ENCODE peak calls at places on chromosomes 11 and 22, in six cellular contexts. One of them, this sample, is unnamed.
A peak's percentile ranks its signal among the peaks of the same experiment; 100 is the strongest.

GRCh38 chr11:73258104-73258684 is 13.9 kb upstream of the P2RY6 start:
- DNase-seq in endodermal cell: peak; percentile 41
- DNase-seq in kidney: no peak
- DNase-seq in heart right ventricle: no peak
- DNase-seq in ovary: no peak
- DNase-seq in AG09309: no peak
- DNase-seq in this sample: no peak

GRCh38 chr22:22181515-22181959 is 63.0 kb upstream of the VPREB1 start:
- DNase-seq in endodermal cell: no peak
- DNase-seq in kidney: no peak
- DNase-seq in heart right ventricle: no peak
- DNase-seq in ovary: no peak
- DNase-seq in AG09309: no peak
- DNase-seq in this sample: no peak

GRCh38 chr11:12724301-12725046 is 50.3 kb downstream of the TEAD1 start:
- DNase-seq in endodermal cell: peak; percentile 93
- DNase-seq in kidney: peak; percentile 88
- DNase-seq in heart right ventricle: peak; percentile 80
- DNase-seq in ovary: peak; percentile 85
- DNase-seq in AG09309: no peak
- DNase-seq in this sample: peak; percentile 73

GRCh38 chr11:35151241-35151640 is 12.3 kb downstream of the CD44 start:
- DNase-seq in endodermal cell: no peak
- DNase-seq in kidney: no peak
- DNase-seq in heart right ventricle: no peak
- DNase-seq in ovary: no peak
- DNase-seq in AG09309: no peak
- DNase-seq in this sample: peak; percentile 61

GRCh38 chr11:69287968-69288882 is 5.7 kb upstream of the MYEOV start:
- DNase-seq in endodermal cell: no peak
- DNase-seq in kidney: peak; percentile 60
- DNase-seq in heart right ventricle: no peak
- DNase-seq in ovary: no peak
- DNase-seq in AG09309: no peak
- DNase-seq in this sample: no peak

GRCh38 chr11:132466983-132467382 is 1065.3 kb downstream of the OPCML start:
- DNase-seq in endodermal cell: peak; percentile 60
- DNase-seq in kidney: no peak
- DNase-seq in heart right ventricle: no peak
- DNase-seq in ovary: no peak
- DNase-seq in AG09309: no peak
- DNase-seq in this sample: no peak

GRCh38 chr22:48199667-48200066 is 1437.2 kb downstream of the TBC1D22A start:
- DNase-seq in endodermal cell: no peak
- DNase-seq in kidney: no peak
- DNase-seq in heart right ventricle: no peak
- DNase-seq in ovary: no peak
- DNase-seq in AG09309: no peak
- DNase-seq in this sample: no peak

GRCh38 chr22:49678137-49678841 is 149.4 kb downstream of the BRD1 start:
- DNase-seq in endodermal cell: peak; percentile 31
- DNase-seq in kidney: peak; percentile 54
- DNase-seq in heart right ventricle: no peak
- DNase-seq in ovary: no peak
- DNase-seq in AG09309: no peak
- DNase-seq in this sample: no peak

GRCh38 chr11:125351045-125351867 is 144.8 kb downstream of the FEZ1 start:
- DNase-seq in endodermal cell: peak; percentile 58
- DNase-seq in kidney: no peak
- DNase-seq in heart right ventricle: no peak
- DNase-seq in ovary: no peak
- DNase-seq in AG09309: no peak
- DNase-seq in this sample: no peak

GRCh38 chr11:2801711-2802388 is 83.7 kb downstream of the CDKN1C start:
- DNase-seq in endodermal cell: peak; percentile 12
- DNase-seq in kidney: peak; percentile 53
- DNase-seq in heart right ventricle: no peak
- DNase-seq in ovary: peak; percentile 19
- DNase-seq in AG09309: no peak
- DNase-seq in this sample: no peak

GRCh38 chr11:1640076-1640946 is 10.7 kb downstream of the KRTAP5-5 start:
- DNase-seq in endodermal cell: peak; percentile 90
- DNase-seq in kidney: peak; percentile 71
- DNase-seq in heart right ventricle: no peak
- DNase-seq in ovary: no peak
- DNase-seq in AG09309: no peak
- DNase-seq in this sample: no peak

GRCh38 chr22:44147821-44148574 is 32.7 kb upstream of the PARVG start:
- DNase-seq in endodermal cell: peak; percentile 97
- DNase-seq in kidney: no peak
- DNase-seq in heart right ventricle: no peak
- DNase-seq in ovary: no peak
- DNase-seq in AG09309: peak; percentile 31
- DNase-seq in this sample: peak; percentile 74

GRCh38 chr11:61712301-61712700 is 32.1 kb downstream of the DAGLA start:
- DNase-seq in endodermal cell: no peak
- DNase-seq in kidney: no peak
- DNase-seq in heart right ventricle: no peak
- DNase-seq in ovary: no peak
- DNase-seq in AG09309: no peak
- DNase-seq in this sample: no peak

GRCh38 chr11:6204708-6205107 is 649 bp upstream of the C11orf42 start:
- DNase-seq in endodermal cell: no peak
- DNase-seq in kidney: no peak
- DNase-seq in heart right ventricle: no peak
- DNase-seq in ovary: no peak
- DNase-seq in AG09309: no peak
- DNase-seq in this sample: no peak

GRCh38 chr11:113675565-113675964 is 30.5 kb downstream of the TMPRSS5 start:
- DNase-seq in endodermal cell: peak; percentile 26
- DNase-seq in kidney: no peak
- DNase-seq in heart right ventricle: no peak
- DNase-seq in ovary: no peak
- DNase-seq in AG09309: no peak
- DNase-seq in this sample: no peak

GRCh38 chr11:96279018-96279417 is 64.0 kb downstream of the MAML2 start:
- DNase-seq in endodermal cell: no peak
- DNase-seq in kidney: no peak
- DNase-seq in heart right ventricle: no peak
- DNase-seq in ovary: no peak
- DNase-seq in AG09309: no peak
- DNase-seq in this sample: no peak

GRCh38 chr22:40449676-40450035 is 79.3 kb downstream of the SGSM3 start:
- DNase-seq in endodermal cell: no peak
- DNase-seq in kidney: no peak
- DNase-seq in heart right ventricle: no peak
- DNase-seq in ovary: no peak
- DNase-seq in AG09309: peak; percentile 29
- DNase-seq in this sample: peak; percentile 81

GRCh38 chr11:27621440-27622161 is 78.7 kb downstream of the BDNF start:
- DNase-seq in endodermal cell: no peak
- DNase-seq in kidney: no peak
- DNase-seq in heart right ventricle: peak; percentile 24
- DNase-seq in ovary: peak; percentile 10
- DNase-seq in AG09309: no peak
- DNase-seq in this sample: peak; percentile 78

GRCh38 chr11:73652856-73653559 is 6.6 kb downstream of the PLEKHB1 start:
- DNase-seq in endodermal cell: no peak
- DNase-seq in kidney: no peak
- DNase-seq in heart right ventricle: no peak
- DNase-seq in ovary: no peak
- DNase-seq in AG09309: no peak
- DNase-seq in this sample: no peak

GRCh38 chr22:19825904-19826618 is 28.6 kb downstream of the GNB1L start:
- DNase-seq in endodermal cell: peak; percentile 5
- DNase-seq in kidney: no peak
- DNase-seq in heart right ventricle: no peak
- DNase-seq in ovary: no peak
- DNase-seq in AG09309: no peak
- DNase-seq in this sample: no peak

GRCh38 chr11:34358258-34358665 is 452 bp upstream of the ABTB2 start:
- DNase-seq in endodermal cell: no peak
- DNase-seq in kidney: peak; percentile 88
- DNase-seq in heart right ventricle: peak; percentile 38
- DNase-seq in ovary: peak; percentile 77
- DNase-seq in AG09309: no peak
- DNase-seq in this sample: peak; percentile 37

GRCh38 chr22:48651981-48652538 is 1175.6 kb downstream of the BRD1 start:
- DNase-seq in endodermal cell: no peak
- DNase-seq in kidney: no peak
- DNase-seq in heart right ventricle: no peak
- DNase-seq in ovary: no peak
- DNase-seq in AG09309: no peak
- DNase-seq in this sample: no peak

GRCh38 chr11:62539238-62539925 is 7.2 kb downstream of the AHNAK start:
- DNase-seq in endodermal cell: peak; percentile 59
- DNase-seq in kidney: peak; percentile 94
- DNase-seq in heart right ventricle: peak; percentile 58
- DNase-seq in ovary: peak; percentile 85
- DNase-seq in AG09309: peak; percentile 74
- DNase-seq in this sample: peak; percentile 88

DNA sequence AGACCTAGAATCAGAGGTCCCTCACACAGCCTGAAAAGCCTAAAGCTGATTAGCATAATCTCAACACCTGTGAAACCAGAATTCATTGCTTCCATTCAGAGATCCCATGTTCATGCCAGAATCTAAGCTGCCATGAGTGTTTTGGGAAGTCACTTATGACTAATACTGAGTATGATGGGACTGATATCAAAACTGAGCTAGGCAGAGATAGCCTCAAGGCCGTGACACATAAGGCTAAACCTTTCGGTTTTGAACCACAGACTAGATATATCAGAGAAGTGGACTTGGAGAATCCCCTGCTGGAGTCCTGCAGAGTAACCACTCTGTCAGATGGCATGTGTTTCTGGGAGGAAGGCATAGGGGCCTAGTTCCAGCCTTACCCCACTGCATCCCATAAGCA is 23.1 kb upstream of the GLYATL2 start:
- DNase-seq in endodermal cell: no peak
- DNase-seq in kidney: no peak
- DNase-seq in heart right ventricle: no peak
- DNase-seq in ovary: no peak
- DNase-seq in AG09309: no peak
- DNase-seq in this sample: no peak
- TF ChIP-seq CTCF in endodermal cell: no peak
- TF ChIP-seq CTCF in kidney: no peak
- TF ChIP-seq CTCF in heart right ventricle: no peak
- TF ChIP-seq CTCF in ovary: no peak
- TF ChIP-seq CTCF in AG09309: no peak
- TF ChIP-seq CTCF in this sample: no peak

DNA sequence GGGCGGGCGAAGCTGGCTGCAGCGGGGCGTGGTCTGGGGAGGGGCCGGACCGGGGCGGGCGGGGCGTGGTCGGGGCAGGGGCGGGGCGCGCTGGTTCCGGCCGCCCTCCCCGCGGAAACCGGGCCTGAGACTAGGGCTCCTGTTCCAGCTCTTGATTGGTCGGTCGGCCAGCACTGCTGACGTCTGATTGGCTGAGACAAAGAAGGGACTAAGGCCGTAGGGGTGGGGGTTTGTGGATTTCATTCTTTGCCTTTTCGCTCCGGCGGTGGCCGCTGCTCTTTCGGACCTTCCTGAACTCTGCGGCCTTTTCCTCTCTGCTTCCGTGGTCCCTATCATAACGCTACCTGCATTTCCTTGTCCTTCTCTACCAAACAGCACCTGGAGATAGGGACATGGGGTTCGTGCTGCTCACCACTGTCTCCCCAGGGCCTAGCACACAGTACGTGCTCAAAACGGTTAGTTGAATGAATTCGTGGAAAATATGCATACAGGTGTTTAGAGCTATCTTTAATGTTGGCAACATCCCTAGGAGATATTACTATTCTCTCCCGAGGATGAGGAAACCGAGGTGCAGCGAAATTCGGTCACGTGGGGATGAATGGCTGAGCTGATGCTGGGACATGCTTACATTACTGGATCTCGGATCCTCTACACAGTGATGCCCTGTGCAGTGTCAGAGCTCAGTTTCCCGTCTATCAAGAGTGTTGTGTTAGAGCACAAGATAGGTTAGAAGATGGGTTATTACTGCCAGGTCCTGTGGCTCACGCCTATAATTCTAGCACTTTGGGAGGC is 62.8 kb downstream of the NFAM1 start:
- DNase-seq in endodermal cell: peak; percentile 98
- DNase-seq in kidney: peak; percentile 98
- DNase-seq in heart right ventricle: peak; percentile 91
- DNase-seq in ovary: peak; percentile 85
- DNase-seq in AG09309: peak; percentile 35
- DNase-seq in this sample: peak; percentile 83
- H3K4me3 ChIP-seq in endodermal cell: peak overlapping the region; percentile 85
- H3K4me3 ChIP-seq in kidney: peak overlapping the region; percentile 89
- H3K4me3 ChIP-seq in heart right ventricle: peak overlapping the region; percentile 65
- H3K4me3 ChIP-seq in ovary: peak overlapping the region; percentile 42
- H3K4me3 ChIP-seq in AG09309: peak overlapping the region; percentile 43
- H3K4me3 ChIP-seq in this sample: peak overlapping the region; percentile 60

GRCh38 chr22:36334081-36334831 is 53.5 kb downstream of the MYH9 start:
- DNase-seq in endodermal cell: peak; percentile 87
- DNase-seq in kidney: no peak
- DNase-seq in heart right ventricle: no peak
- DNase-seq in ovary: no peak
- DNase-seq in AG09309: no peak
- DNase-seq in this sample: no peak
- TF ChIP-seq CTCF in endodermal cell: peak; percentile 62
- TF ChIP-seq CTCF in kidney: no peak
- TF ChIP-seq CTCF in heart right ventricle: peak; percentile 46
- TF ChIP-seq CTCF in ovary: no peak
- TF ChIP-seq CTCF in AG09309: no peak
- TF ChIP-seq CTCF in this sample: peak; percentile 9

GRCh38 chr11:104991994-104992393 is 23.6 kb upstream of the CASP4 start:
- DNase-seq in endodermal cell: no peak
- DNase-seq in kidney: no peak
- DNase-seq in heart right ventricle: no peak
- DNase-seq in ovary: no peak
- DNase-seq in AG09309: no peak
- DNase-seq in this sample: no peak
- H3K4me3 ChIP-seq in endodermal cell: no peak overlapping the region
- H3K4me3 ChIP-seq in kidney: no peak overlapping the region
- H3K4me3 ChIP-seq in heart right ventricle: no peak overlapping the region
- H3K4me3 ChIP-seq in ovary: no peak overlapping the region
- H3K4me3 ChIP-seq in AG09309: no peak overlapping the region
- H3K4me3 ChIP-seq in this sample: no peak overlapping the region

GRCh38 chr22:30420401-30421178 is 5.0 kb upstream of the MTFP1 start:
- DNase-seq in endodermal cell: no peak
- DNase-seq in kidney: no peak
- DNase-seq in heart right ventricle: no peak
- DNase-seq in ovary: no peak
- DNase-seq in AG09309: peak; percentile 59
- DNase-seq in this sample: peak; percentile 74

GRCh38 chr22:30423296-30423958 is 2.1 kb upstream of the MTFP1 start:
- DNase-seq in endodermal cell: no peak
- DNase-seq in kidney: peak; percentile 93
- DNase-seq in heart right ventricle: no peak
- DNase-seq in ovary: no peak
- DNase-seq in AG09309: no peak
- DNase-seq in this sample: no peak

GRCh38 chr22:30422481-30423295 is 2.9 kb upstream of the MTFP1 start:
- DNase-seq in endodermal cell: peak; percentile 92
- DNase-seq in kidney: peak; percentile 85
- DNase-seq in heart right ventricle: peak; percentile 28
- DNase-seq in ovary: peak; percentile 68
- DNase-seq in AG09309: peak; percentile 81
- DNase-seq in this sample: peak; percentile 89

GRCh38 chr22:30423959-30424380 is 1.6 kb upstream of the MTFP1 start:
- DNase-seq in endodermal cell: peak; percentile 99
- DNase-seq in kidney: peak; percentile 100
- DNase-seq in heart right ventricle: peak; percentile 99
- DNase-seq in ovary: peak; percentile 98
- DNase-seq in AG09309: peak; percentile 99
- DNase-seq in this sample: peak; percentile 100

GRCh38 chr22:30421695-30422480 is 3.7 kb upstream of the MTFP1 start:
- DNase-seq in endodermal cell: no peak
- DNase-seq in kidney: peak; percentile 4
- DNase-seq in heart right ventricle: no peak
- DNase-seq in ovary: no peak
- DNase-seq in AG09309: no peak
- DNase-seq in this sample: no peak
- TF ChIP-seq CTCF in endodermal cell: no peak
- TF ChIP-seq CTCF in kidney: no peak
- TF ChIP-seq CTCF in heart right ventricle: no peak
- TF ChIP-seq CTCF in ovary: no peak
- TF ChIP-seq CTCF in AG09309: no peak
- TF ChIP-seq CTCF in this sample: no peak